ENCODE peak calls at places on chromosome 14, in four cellular contexts. X is testis, R is MG63, G is upper lobe of right lung. I is an unnamed sample.

GRCh38 chr14:100523536-100524025 is 63.6 kb downstream of the BEGAIN start:
- DNase-seq in G (peak; percentile 45), X (no peak), R (no peak), I (peak; percentile 15)

GRCh38 chr14:69152181-69152943 is 557 bp downstream of the DCAF5 start:
- DNase-seq in G (no peak), R (no peak), X (no peak), I (peak; percentile 77)

GRCh38 chr14:58777541-58777979 is 139.8 kb downstream of the DACT1 start:
- DNase-seq in R (no peak), X (no peak), G (no peak), I (no peak)

GRCh38 chr14:38578278-38578681 is 322.4 kb upstream of the CLEC14A start:
- DNase-seq in X (no peak), G (no peak), R (peak; percentile 30), I (no peak)

GRCh38 chr14:99726538-99727095 is 42.5 kb downstream of the CYP46A1 start:
- DNase-seq in R (no peak), X (no peak), G (peak; percentile 58), I (peak; percentile 61)

GRCh38 chr14:84421611-84422010 is 1108.3 kb upstream of the FLRT2 start:
- DNase-seq in G (no peak), X (no peak), R (no peak), I (no peak)

GRCh38 chr14:101480747-101481530 is 80.4 kb upstream of the DIO3 start:
- DNase-seq in R (peak; percentile 13), X (peak; percentile 16), G (peak; percentile 58), I (no peak)

GRCh38 chr14:89266754-89267153 is 150.3 kb downstream of the FOXN3 start:
- DNase-seq in G (no peak), R (no peak), X (no peak), I (no peak)

GRCh38 chr14:58104808-58105207 is 47.2 kb downstream of the ARMH4 start:
- DNase-seq in X (no peak), R (no peak), G (no peak), I (no peak)

GRCh38 chr14:60514378-60515243 is 5.7 kb downstream of the SIX6 start:
- DNase-seq in X (peak; percentile 47), G (peak; percentile 64), R (peak; percentile 19), I (peak; percentile 86)

GRCh38 chr14:78178971-78179370 is 8.8 kb downstream of the NRXN3 start:
- DNase-seq in R (no peak), G (no peak), X (no peak), I (no peak)

GRCh38 chr14:40129162-40129561 is 696.9 kb upstream of the FBXO33 start:
- DNase-seq in X (no peak), R (no peak), G (no peak), I (no peak)

GRCh38 chr14:95058491-95058890 is 98.8 kb downstream of the DICER1 start:
- DNase-seq in X (no peak), G (peak; percentile 56), R (no peak), I (no peak)

GRCh38 chr14:104938960-104939359 is 14.3 kb downstream of the PLD4 start:
- DNase-seq in X (no peak), R (no peak), G (no peak), I (no peak)

GRCh38 chr14:22474730-22475351 is 114.2 kb downstream of the DAD1 start:
- DNase-seq in X (no peak), G (no peak), R (no peak), I (no peak)

GRCh38 chr14:68610251-68610793 is 182.5 kb downstream of the ZFP36L1 start:
- DNase-seq in R (no peak), X (no peak), G (peak; percentile 36), I (no peak)

GRCh38 chr14:100063314-100063941 is 1.8 kb upstream of the EVL start:
- DNase-seq in G (no peak), R (no peak), X (no peak), I (no peak)

GRCh38 chr14:74945261-74945851 is 10.0 kb downstream of the PGF start:
- DNase-seq in X (peak; percentile 60), R (no peak), G (no peak), I (peak; percentile 94)

GRCh38 chr14:76936483-76936882 is 92.0 kb downstream of the IRF2BPL start:
- DNase-seq in R (peak; percentile 56), G (no peak), X (no peak), I (no peak)

GRCh38 chr14:26554069-26554772 is 43.6 kb downstream of the NOVA1 start:
- DNase-seq in X (no peak), R (no peak), G (no peak), I (no peak)

GRCh38 chr14:28676481-28676880 is 90.1 kb upstream of the FOXG1 start:
- DNase-seq in X (no peak), G (no peak), R (peak; percentile 42), I (no peak)

DNA sequence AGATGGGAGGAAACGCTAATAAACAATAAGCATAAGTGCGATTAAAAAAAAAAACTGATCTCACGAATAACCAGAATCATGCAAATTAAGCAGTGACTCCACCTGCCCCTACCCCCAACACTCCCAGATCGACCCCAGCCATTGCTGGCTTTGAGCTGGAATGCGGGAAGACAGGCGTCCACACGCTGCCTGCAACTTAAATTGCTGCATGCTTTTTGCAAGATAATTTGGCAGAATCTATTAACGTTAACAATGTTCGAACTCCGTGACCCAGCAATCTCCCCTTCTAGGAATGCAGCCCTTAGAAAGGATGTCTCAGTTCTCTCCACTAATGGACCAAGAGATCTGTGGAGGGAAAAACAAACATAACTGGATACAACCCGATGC is 946 bp upstream of the CKB start:
- DNase-seq in X (no peak), R (no peak), G (no peak), I (peak; percentile 78)
- H3K27me3 ChIP-seq in X (no peaks in the 10 kb centered on the region), R (no peaks in the 10 kb centered on the region), G (no peaks in the 10 kb centered on the region), I (peaks cover 15% of the 10 kb centered on the region)

GRCh38 chr14:92704821-92705220 is 43.6 kb downstream of the LGMN start:
- DNase-seq in G (no peak), X (no peak), R (no peak), I (no peak)
- H3K4me3 ChIP-seq in G (no peak overlapping the region), X (no peak overlapping the region), R (no peak overlapping the region), I (no peak overlapping the region)

GRCh38 chr14:64350091-64350490 is 38.1 kb upstream of the MTHFD1 start:
- DNase-seq in G (no peak), X (no peak), R (no peak), I (no peak)
- H3K27me3 ChIP-seq in G (no peaks in the 10 kb centered on the region), X (no peaks in the 10 kb centered on the region), R (no peaks in the 10 kb centered on the region), I (no peaks in the 10 kb centered on the region)

DNA sequence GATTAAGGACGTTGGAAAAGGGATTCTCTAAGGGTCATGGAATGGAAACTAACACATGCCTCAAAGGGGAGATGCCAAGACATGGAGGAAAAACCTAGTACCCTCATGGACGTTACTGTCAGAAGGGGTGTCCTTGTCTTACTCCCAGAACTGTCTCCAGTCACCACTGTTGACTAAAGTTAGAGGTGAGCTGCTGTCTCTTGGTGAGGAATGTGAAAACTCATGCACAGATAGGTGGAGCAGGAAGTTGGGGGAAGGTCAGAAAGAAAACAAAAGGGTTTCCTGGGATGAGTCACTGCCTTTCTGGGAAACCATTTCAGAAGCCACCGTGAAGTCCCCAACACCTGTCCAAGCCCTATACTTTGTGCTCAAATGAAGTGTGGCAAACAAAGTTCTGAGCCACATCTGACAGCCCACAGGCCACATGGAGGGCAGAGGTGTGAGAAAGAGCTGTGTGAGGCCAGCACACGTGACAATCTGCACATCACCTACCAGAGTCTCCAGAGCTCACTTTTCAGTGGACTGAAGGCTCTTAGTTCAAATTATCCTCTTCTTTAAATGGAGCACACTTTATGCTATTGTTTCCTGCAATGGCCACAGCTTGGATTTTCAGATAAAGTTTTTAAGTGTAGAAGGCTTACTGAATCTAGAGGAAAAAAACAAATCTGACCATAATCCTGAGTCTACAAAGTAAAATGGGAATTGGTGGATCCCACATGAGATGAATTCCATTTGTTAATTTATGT is 92.9 kb upstream of the EGLN3 start:
- DNase-seq in R (no peak), G (no peak), X (no peak), I (no peak)
- H3K4me3 ChIP-seq in R (no peak overlapping the region), G (no peak overlapping the region), X (no peak overlapping the region), I (no peak overlapping the region)

GRCh38 chr14:30499358-30499757 is 59.6 kb upstream of the G2E3 start:
- DNase-seq in R (no peak), G (no peak), X (no peak), I (no peak)

GRCh38 chr14:30496852-30497251 is 62.1 kb upstream of the G2E3 start:
- DNase-seq in R (no peak), G (no peak), X (no peak), I (no peak)
- H3K27me3 ChIP-seq in R (no peaks in the 10 kb centered on the region), G (no peaks in the 10 kb centered on the region), X (no peaks in the 10 kb centered on the region), I (no peaks in the 10 kb centered on the region)

GRCh38 chr14:51873221-51873893 is 12.9 kb downstream of the GNG2 start:
- DNase-seq in X (no peak), R (peak; percentile 45), G (no peak), I (no peak)
- H3K4me3 ChIP-seq in X (no peak overlapping the region), R (no peak overlapping the region), G (no peak overlapping the region), I (no peak overlapping the region)

DNA sequence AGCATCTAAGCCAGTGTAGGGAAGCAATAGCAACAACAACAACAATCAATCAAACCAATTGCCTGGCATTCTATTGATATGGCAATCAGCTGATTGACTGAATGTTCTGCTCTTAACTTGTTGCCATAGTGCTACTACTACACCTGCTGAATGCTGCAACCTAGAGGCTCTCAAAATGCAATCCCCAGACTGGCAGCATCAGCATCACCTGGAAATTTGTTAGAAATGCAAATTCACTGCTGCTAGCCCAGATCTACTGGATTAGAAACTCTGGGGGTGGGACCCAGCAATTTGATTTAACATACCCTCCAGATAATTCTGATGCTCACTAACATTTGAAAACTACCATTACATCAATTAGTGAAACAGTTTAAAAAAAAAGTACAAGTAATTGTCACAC is 363.6 kb downstream of the SNAPC1 start:
- DNase-seq in R (no peak), G (no peak), X (no peak), I (no peak)
- H3K27me3 ChIP-seq in R (peaks cover 20% of the 10 kb centered on the region), G (peaks cover 32% of the 10 kb centered on the region), X (no peaks in the 10 kb centered on the region), I (no peaks in the 10 kb centered on the region)

DNA sequence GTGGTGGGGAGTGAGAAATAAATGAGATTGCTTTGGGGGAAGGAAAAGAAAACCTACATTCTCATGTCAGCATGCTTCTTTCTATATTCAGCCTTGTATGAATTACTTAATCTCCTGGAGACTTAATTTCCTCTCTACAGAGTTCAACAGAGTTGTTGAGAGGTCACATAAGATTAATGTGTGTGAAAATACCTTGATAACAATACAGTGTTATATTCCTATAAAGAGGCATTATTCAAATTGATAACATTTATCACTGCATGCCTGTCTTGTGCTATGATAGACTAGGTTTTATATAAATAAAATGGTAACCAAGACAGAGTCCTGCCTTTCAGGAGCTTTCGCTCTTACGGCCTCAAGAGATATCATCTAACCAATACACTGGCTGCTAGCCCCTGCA is 9.6 kb downstream of the FLRT2 start:
- DNase-seq in G (no peak), R (no peak), X (no peak), I (no peak)
- H3K4me3 ChIP-seq in G (no peak overlapping the region), R (no peak overlapping the region), X (no peak overlapping the region), I (no peak overlapping the region)

GRCh38 chr14:55433880-55434804 is 6.3 kb downstream of the TBPL2 start:
- DNase-seq in X (no peak), G (no peak), R (no peak), I (no peak)

GRCh38 chr14:55438066-55438683 is 2.2 kb downstream of the TBPL2 start:
- DNase-seq in G (no peak), R (no peak), X (peak; percentile 70), I (peak; percentile 42)

GRCh38 chr14:55434805-55435174 is 5.6 kb downstream of the TBPL2 start:
- DNase-seq in X (no peak), R (no peak), G (no peak), I (no peak)

GRCh38 chr14:55440385-55440784 is at the start of gene TBPL2:
- DNase-seq in R (no peak), X (no peak), G (no peak), I (peak; percentile 91)

GRCh38 chr14:55436530-55436929 is 3.9 kb downstream of the TBPL2 start:
- DNase-seq in X (no peak), R (no peak), G (no peak), I (no peak)
- H3K27me3 ChIP-seq in X (no peaks in the 10 kb centered on the region), R (no peaks in the 10 kb centered on the region), G (peaks cover 11% of the 10 kb centered on the region), I (no peaks in the 10 kb centered on the region)

I was measured in H7.